ENCODE peak calls at places on chromosomes 3 and 15, in six cellular contexts. One of them, this sample, is unnamed.

GRCh38 chr15:67884514-67885225 is 44.8 kb upstream of the RNU6-1 start:
- DNase-seq in WERI-Rb-1: peak
- DNase-seq in mesothelial cell of epicardium: peak
- DNase-seq in brain microvascular endothelial cell: peak
- DNase-seq in sigmoid colon: peak
- DNase-seq in progenitor cell of endocrine pancreas: peak
- DNase-seq in this sample: peak

GRCh38 chr3:98350082-98350481 is 3.6 kb upstream of the OR5K4 start:
- DNase-seq in brain microvascular endothelial cell: no peak
- DNase-seq in progenitor cell of endocrine pancreas: no peak
- DNase-seq in WERI-Rb-1: no peak
- DNase-seq in sigmoid colon: no peak
- DNase-seq in mesothelial cell of epicardium: no peak
- DNase-seq in this sample: no peak

GRCh38 chr3:126522363-126522788 is 1.6 kb upstream of the CHST13 start:
- DNase-seq in brain microvascular endothelial cell: peak
- DNase-seq in mesothelial cell of epicardium: no peak
- DNase-seq in sigmoid colon: peak
- DNase-seq in WERI-Rb-1: peak
- DNase-seq in progenitor cell of endocrine pancreas: peak
- DNase-seq in this sample: peak

GRCh38 chr3:184598220-184598927 is 36.8 kb downstream of the EPHB3 start:
- DNase-seq in brain microvascular endothelial cell: no peak
- DNase-seq in sigmoid colon: peak
- DNase-seq in progenitor cell of endocrine pancreas: no peak
- DNase-seq in WERI-Rb-1: no peak
- DNase-seq in mesothelial cell of epicardium: no peak
- DNase-seq in this sample: no peak

GRCh38 chr3:78918361-78919020 is 849.3 kb downstream of the ROBO1 start:
- DNase-seq in mesothelial cell of epicardium: no peak
- DNase-seq in sigmoid colon: no peak
- DNase-seq in WERI-Rb-1: no peak
- DNase-seq in progenitor cell of endocrine pancreas: no peak
- DNase-seq in brain microvascular endothelial cell: no peak
- DNase-seq in this sample: no peak

GRCh38 chr3:85251766-85252165 is 293.0 kb downstream of the CADM2 start:
- DNase-seq in progenitor cell of endocrine pancreas: no peak
- DNase-seq in WERI-Rb-1: no peak
- DNase-seq in brain microvascular endothelial cell: no peak
- DNase-seq in mesothelial cell of epicardium: no peak
- DNase-seq in sigmoid colon: no peak
- DNase-seq in this sample: no peak

GRCh38 chr3:194282436-194283122 is 68.5 kb downstream of the CPN2 start:
- DNase-seq in WERI-Rb-1: no peak
- DNase-seq in brain microvascular endothelial cell: no peak
- DNase-seq in mesothelial cell of epicardium: peak
- DNase-seq in progenitor cell of endocrine pancreas: no peak
- DNase-seq in sigmoid colon: peak
- DNase-seq in this sample: no peak

GRCh38 chr3:42600958-42601675 is 631 bp downstream of the NKTR start:
- DNase-seq in WERI-Rb-1: no peak
- DNase-seq in progenitor cell of endocrine pancreas: no peak
- DNase-seq in sigmoid colon: peak
- DNase-seq in mesothelial cell of epicardium: peak
- DNase-seq in brain microvascular endothelial cell: peak
- DNase-seq in this sample: no peak

GRCh38 chr3:127903596-127903995 is 11.4 kb upstream of the KBTBD12 start:
- DNase-seq in mesothelial cell of epicardium: no peak
- DNase-seq in progenitor cell of endocrine pancreas: no peak
- DNase-seq in brain microvascular endothelial cell: no peak
- DNase-seq in sigmoid colon: no peak
- DNase-seq in WERI-Rb-1: peak
- DNase-seq in this sample: no peak

GRCh38 chr3:140570602-140571001 is 107.3 kb upstream of the TRIM42 start:
- DNase-seq in WERI-Rb-1: no peak
- DNase-seq in mesothelial cell of epicardium: no peak
- DNase-seq in sigmoid colon: no peak
- DNase-seq in brain microvascular endothelial cell: no peak
- DNase-seq in progenitor cell of endocrine pancreas: no peak
- DNase-seq in this sample: no peak

GRCh38 chr3:61569856-61570255 is 8.5 kb downstream of the PTPRG start:
- DNase-seq in WERI-Rb-1: no peak
- DNase-seq in mesothelial cell of epicardium: no peak
- DNase-seq in sigmoid colon: no peak
- DNase-seq in brain microvascular endothelial cell: no peak
- DNase-seq in progenitor cell of endocrine pancreas: no peak
- DNase-seq in this sample: no peak

GRCh38 chr15:47504624-47505256 is 212.6 kb upstream of the SEMA6D start:
- DNase-seq in mesothelial cell of epicardium: no peak
- DNase-seq in WERI-Rb-1: no peak
- DNase-seq in progenitor cell of endocrine pancreas: no peak
- DNase-seq in brain microvascular endothelial cell: no peak
- DNase-seq in sigmoid colon: no peak
- DNase-seq in this sample: no peak

GRCh38 chr3:159499031-159499793 is 489.4 kb upstream of the IL12A start:
- DNase-seq in WERI-Rb-1: no peak
- DNase-seq in mesothelial cell of epicardium: no peak
- DNase-seq in brain microvascular endothelial cell: peak
- DNase-seq in sigmoid colon: no peak
- DNase-seq in progenitor cell of endocrine pancreas: no peak
- DNase-seq in this sample: no peak

GRCh38 chr3:52894756-52895155 is 2.6 kb downstream of the STIMATE start:
- DNase-seq in sigmoid colon: no peak
- DNase-seq in WERI-Rb-1: no peak
- DNase-seq in progenitor cell of endocrine pancreas: no peak
- DNase-seq in brain microvascular endothelial cell: no peak
- DNase-seq in mesothelial cell of epicardium: no peak
- DNase-seq in this sample: no peak

GRCh38 chr15:23877502-23878412 is 190.7 kb upstream of the NDN start:
- DNase-seq in progenitor cell of endocrine pancreas: peak
- DNase-seq in brain microvascular endothelial cell: no peak
- DNase-seq in WERI-Rb-1: peak
- DNase-seq in mesothelial cell of epicardium: peak
- DNase-seq in sigmoid colon: no peak
- DNase-seq in this sample: no peak
- TF ChIP-seq CTCF in progenitor cell of endocrine pancreas: peak
- TF ChIP-seq CTCF in brain microvascular endothelial cell: peak
- TF ChIP-seq CTCF in WERI-Rb-1: peak
- TF ChIP-seq CTCF in mesothelial cell of epicardium: peak
- TF ChIP-seq CTCF in sigmoid colon: no peak
- TF ChIP-seq CTCF in this sample: no peak

DNA sequence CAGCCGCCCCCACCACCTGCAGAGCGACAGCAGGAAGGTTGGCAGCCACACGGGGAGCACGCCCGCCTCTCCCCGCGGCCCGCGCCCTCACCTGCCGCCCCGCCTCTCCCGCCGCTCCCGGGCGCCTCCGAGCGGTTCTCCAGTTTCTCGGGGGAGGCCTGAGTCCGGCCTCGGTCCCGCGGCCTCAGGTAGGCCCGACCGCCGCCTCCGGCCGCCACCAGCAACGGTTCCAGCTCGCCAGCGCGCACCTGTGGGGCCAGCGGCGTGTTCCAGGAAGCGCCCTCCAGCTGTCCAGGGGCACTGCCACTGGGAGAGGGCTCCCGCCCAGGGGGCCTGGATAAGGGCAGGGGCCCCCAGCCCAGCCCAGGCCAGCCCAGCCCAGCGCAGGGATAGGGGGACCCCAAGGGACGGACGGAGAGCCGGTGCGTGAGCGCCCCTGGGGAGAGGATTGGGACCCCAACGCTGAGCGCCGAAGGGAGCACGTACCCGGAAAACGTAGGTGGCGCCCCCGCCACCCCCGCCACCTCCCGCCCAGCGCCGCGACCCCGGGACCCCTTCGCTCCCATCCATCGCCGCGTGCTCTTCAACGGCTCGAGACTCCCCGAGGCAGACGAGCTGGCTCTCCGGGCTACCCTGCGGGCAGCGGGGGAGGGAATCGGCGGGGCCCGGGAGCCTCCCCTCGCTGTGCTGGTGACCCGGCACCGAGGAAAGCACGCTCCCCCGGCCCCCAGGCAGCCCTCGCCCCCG is 2.1 kb downstream of the LTK start:
- DNase-seq in sigmoid colon: no peak
- DNase-seq in mesothelial cell of epicardium: no peak
- DNase-seq in brain microvascular endothelial cell: no peak
- DNase-seq in WERI-Rb-1: no peak
- DNase-seq in progenitor cell of endocrine pancreas: peak
- DNase-seq in this sample: no peak
- TF ChIP-seq CTCF in sigmoid colon: no peak
- TF ChIP-seq CTCF in mesothelial cell of epicardium: no peak
- TF ChIP-seq CTCF in brain microvascular endothelial cell: no peak
- TF ChIP-seq CTCF in WERI-Rb-1: no peak
- TF ChIP-seq CTCF in progenitor cell of endocrine pancreas: peak
- TF ChIP-seq CTCF in this sample: no peak

GRCh38 chr3:155972885-155973584 is 102.6 kb downstream of the GMPS start:
- DNase-seq in mesothelial cell of epicardium: no peak
- DNase-seq in sigmoid colon: no peak
- DNase-seq in WERI-Rb-1: no peak
- DNase-seq in brain microvascular endothelial cell: no peak
- DNase-seq in progenitor cell of endocrine pancreas: no peak
- DNase-seq in this sample: no peak

GRCh38 chr3:155981669-155982068 is 111.2 kb downstream of the GMPS start:
- DNase-seq in mesothelial cell of epicardium: no peak
- DNase-seq in progenitor cell of endocrine pancreas: no peak
- DNase-seq in brain microvascular endothelial cell: no peak
- DNase-seq in sigmoid colon: no peak
- DNase-seq in WERI-Rb-1: no peak
- DNase-seq in this sample: no peak

GRCh38 chr3:155983834-155984474 is 113.5 kb downstream of the GMPS start:
- DNase-seq in WERI-Rb-1: no peak
- DNase-seq in sigmoid colon: no peak
- DNase-seq in progenitor cell of endocrine pancreas: no peak
- DNase-seq in mesothelial cell of epicardium: no peak
- DNase-seq in brain microvascular endothelial cell: no peak
- DNase-seq in this sample: no peak

GRCh38 chr3:155979746-155980145 is 109.3 kb downstream of the GMPS start:
- DNase-seq in mesothelial cell of epicardium: no peak
- DNase-seq in brain microvascular endothelial cell: peak
- DNase-seq in sigmoid colon: no peak
- DNase-seq in WERI-Rb-1: no peak
- DNase-seq in progenitor cell of endocrine pancreas: no peak
- DNase-seq in this sample: no peak

DNA sequence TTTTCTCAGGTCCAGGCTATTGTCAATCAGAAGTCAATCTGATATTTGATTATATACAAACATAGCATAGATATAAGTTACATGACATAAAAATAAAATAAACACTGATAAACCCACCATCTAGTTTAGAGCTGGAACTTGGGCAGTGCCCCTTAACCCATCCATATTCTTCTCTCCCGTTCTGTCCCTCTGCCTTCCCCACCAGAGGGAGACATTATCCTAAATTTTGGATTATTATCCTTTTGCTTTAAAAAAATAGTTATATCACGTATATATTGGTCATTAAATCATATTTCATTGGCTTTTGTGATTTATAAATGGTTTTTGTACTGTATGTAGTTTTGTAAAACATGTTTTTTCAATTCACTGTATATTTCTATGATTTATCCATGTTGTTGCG is 107.9 kb downstream of the GMPS start:
- DNase-seq in mesothelial cell of epicardium: no peak
- DNase-seq in brain microvascular endothelial cell: no peak
- DNase-seq in sigmoid colon: no peak
- DNase-seq in progenitor cell of endocrine pancreas: no peak
- DNase-seq in WERI-Rb-1: no peak
- DNase-seq in this sample: no peak
- TF ChIP-seq CTCF in mesothelial cell of epicardium: no peak
- TF ChIP-seq CTCF in brain microvascular endothelial cell: peak
- TF ChIP-seq CTCF in sigmoid colon: no peak
- TF ChIP-seq CTCF in progenitor cell of endocrine pancreas: peak
- TF ChIP-seq CTCF in WERI-Rb-1: no peak
- TF ChIP-seq CTCF in this sample: no peak

GRCh38 chr3:110016235-110016634 is 678.9 kb upstream of the DPPA4 start:
- DNase-seq in brain microvascular endothelial cell: no peak
- DNase-seq in progenitor cell of endocrine pancreas: no peak
- DNase-seq in WERI-Rb-1: no peak
- DNase-seq in sigmoid colon: no peak
- DNase-seq in mesothelial cell of epicardium: no peak
- DNase-seq in this sample: no peak

GRCh38 chr3:110015231-110015963 is 678.1 kb upstream of the DPPA4 start:
- DNase-seq in mesothelial cell of epicardium: no peak
- DNase-seq in sigmoid colon: no peak
- DNase-seq in brain microvascular endothelial cell: no peak
- DNase-seq in WERI-Rb-1: no peak
- DNase-seq in progenitor cell of endocrine pancreas: no peak
- DNase-seq in this sample: no peak

GRCh38 chr3:110021659-110022058 is 684.3 kb upstream of the DPPA4 start:
- DNase-seq in mesothelial cell of epicardium: no peak
- DNase-seq in progenitor cell of endocrine pancreas: no peak
- DNase-seq in sigmoid colon: no peak
- DNase-seq in WERI-Rb-1: no peak
- DNase-seq in brain microvascular endothelial cell: no peak
- DNase-seq in this sample: no peak

GRCh38 chr3:110017304-110017703 is 680.0 kb upstream of the DPPA4 start:
- DNase-seq in mesothelial cell of epicardium: no peak
- DNase-seq in sigmoid colon: no peak
- DNase-seq in WERI-Rb-1: no peak
- DNase-seq in progenitor cell of endocrine pancreas: no peak
- DNase-seq in brain microvascular endothelial cell: no peak
- DNase-seq in this sample: no peak
- TF ChIP-seq CTCF in mesothelial cell of epicardium: no peak
- TF ChIP-seq CTCF in sigmoid colon: no peak
- TF ChIP-seq CTCF in WERI-Rb-1: no peak
- TF ChIP-seq CTCF in progenitor cell of endocrine pancreas: no peak
- TF ChIP-seq CTCF in brain microvascular endothelial cell: no peak
- TF ChIP-seq CTCF in this sample: no peak